ENCODE peak calls at places on chromosomes 3 and 15, in seven cellular contexts. P, S, D, H, T, V and I are unnamed samples.

GRCh38 chr3:71607364-71607763 is 23.8 kb upstream of the FOXP1 start:
- DNase-seq in P (no peak), S (no peak), D (no peak), H (no peak), T (no peak), V (no peak), I (no peak)

GRCh38 chr15:67127925-67128324 is 62.5 kb downstream of the SMAD3 start:
- DNase-seq in P (no peak), S (peak; percentile 91), D (no peak), H (no peak), T (peak; percentile 98), V (no peak), I (no peak)

GRCh38 chr3:51682079-51682478 is 11.0 kb downstream of the TEX264 start:
- DNase-seq in P (no peak), S (peak; percentile 81), D (peak; percentile 83), H (peak; percentile 59), T (peak; percentile 93), V (peak; percentile 81), I (peak; percentile 24)

GRCh38 chr3:78287085-78287484 is 1247.2 kb downstream of the ROBO2 start:
- DNase-seq in P (no peak), S (no peak), D (no peak), H (no peak), T (peak; percentile 9), V (no peak), I (no peak)

GRCh38 chr15:50675524-50676144 is 11.0 kb downstream of the TRPM7 start:
- DNase-seq in P (no peak), S (peak; percentile 52), D (peak; percentile 32), H (no peak), T (peak; percentile 53), V (no peak), I (no peak)

GRCh38 chr15:66622677-66623076 is 56.9 kb upstream of the LCTL start:
- DNase-seq in P (no peak), S (no peak), D (no peak), H (no peak), T (peak; percentile 53), V (no peak), I (no peak)

GRCh38 chr3:182609575-182610156 is 183.6 kb upstream of the ATP11B start:
- DNase-seq in P (no peak), S (no peak), D (no peak), H (no peak), T (no peak), V (no peak), I (no peak)

GRCh38 chr3:167671878-167672427 is 18.2 kb upstream of the WDR49 start:
- DNase-seq in P (no peak), S (no peak), D (no peak), H (no peak), T (no peak), V (no peak), I (no peak)

GRCh38 chr3:45002139-45002660 is 23.9 kb upstream of the CLEC3B start:
- DNase-seq in P (no peak), S (no peak), D (no peak), H (no peak), T (no peak), V (no peak), I (no peak)

GRCh38 chr3:21466491-21466890 is 284.5 kb downstream of the ZNF385D start:
- DNase-seq in P (no peak), S (no peak), D (no peak), H (no peak), T (peak; percentile 61), V (no peak), I (no peak)

GRCh38 chr3:102006812-102007485 is 157.6 kb downstream of the NFKBIZ start:
- DNase-seq in P (peak; percentile 60), S (peak; percentile 56), D (no peak), H (no peak), T (peak; percentile 95), V (peak; percentile 29), I (no peak)

GRCh38 chr3:194505791-194506415 is 19.1 kb upstream of the ATP13A3 start:
- DNase-seq in P (peak; percentile 51), S (no peak), D (no peak), H (no peak), T (no peak), V (no peak), I (no peak)

GRCh38 chr15:62492900-62493299 is 327.8 kb upstream of the C2CD4B start:
- DNase-seq in P (no peak), S (no peak), D (no peak), H (no peak), T (no peak), V (peak; percentile 40), I (no peak)

GRCh38 chr3:177523072-177523675 is 325.9 kb upstream of the TBL1XR1 start:
- DNase-seq in P (no peak), S (no peak), D (no peak), H (no peak), T (peak; percentile 47), V (no peak), I (no peak)

GRCh38 chr15:95520511-95520910 is 810.0 kb upstream of the NR2F2 start:
- DNase-seq in P (no peak), S (no peak), D (no peak), H (no peak), T (no peak), V (no peak), I (no peak)

GRCh38 chr3:134351421-134351820 is 22.8 kb downstream of the AMOTL2 start:
- DNase-seq in P (no peak), S (no peak), D (no peak), H (peak; percentile 78), T (peak; percentile 31), V (no peak), I (no peak)

GRCh38 chr3:73270839-73271483 is 209.5 kb downstream of the EBLN2 start:
- DNase-seq in P (no peak), S (no peak), D (no peak), H (peak; percentile 52), T (peak; percentile 34), V (no peak), I (no peak)

GRCh38 chr3:57160046-57160730 is 5.0 kb downstream of the IL17RD start:
- DNase-seq in P (no peak), S (no peak), D (no peak), H (no peak), T (no peak), V (peak; percentile 66), I (no peak)

GRCh38 chr3:159252772-159253384 is 451.0 kb downstream of the MFSD1 start:
- DNase-seq in P (no peak), S (peak; percentile 68), D (no peak), H (no peak), T (peak; percentile 74), V (no peak), I (no peak)

GRCh38 chr3:134205426-134205825 is 45.2 kb downstream of the RYK start:
- DNase-seq in P (no peak), S (no peak), D (no peak), H (no peak), T (no peak), V (no peak), I (no peak)

GRCh38 chr15:71011503-71012155 is 103.6 kb upstream of the THSD4 start:
- DNase-seq in P (no peak), S (peak; percentile 75), D (no peak), H (no peak), T (peak; percentile 83), V (no peak), I (no peak)

GRCh38 chr3:170338690-170339340 is 18.7 kb upstream of the SKIL start:
- DNase-seq in P (no peak), S (no peak), D (no peak), H (no peak), T (no peak), V (no peak), I (no peak)

GRCh38 chr3:175246766-175247165 is 387.6 kb downstream of the NAALADL2 start:
- DNase-seq in P (no peak), S (no peak), D (no peak), H (no peak), T (peak; percentile 4), V (no peak), I (no peak)

GRCh38 chr3:149701977-149702350 is 44.1 kb upstream of the WWTR1 start:
- DNase-seq in P (no peak), S (no peak), D (no peak), H (no peak), T (no peak), V (no peak), I (no peak)
- H3K27ac ChIP-seq in P (peak overlapping the region; percentile 23), S (no peak overlapping the region), D (peak overlapping the region; percentile 15), H (no peak overlapping the region), T (peak overlapping the region; percentile 94), V (no peak overlapping the region), I (no peak overlapping the region)

GRCh38 chr3:48597408-48597800 is 2.3 kb upstream of the COL7A1 start:
- DNase-seq in P (no peak), S (no peak), D (no peak), H (no peak), T (no peak), V (no peak), I (no peak)

GRCh38 chr3:48600711-48601621 is 5.8 kb upstream of the COL7A1 start:
- DNase-seq in P (no peak), S (no peak), D (no peak), H (no peak), T (no peak), V (no peak), I (no peak)

GRCh38 chr3:48598323-48599076 is 3.4 kb upstream of the COL7A1 start:
- DNase-seq in P (peak; percentile 69), S (peak; percentile 76), D (no peak), H (peak; percentile 91), T (peak; percentile 96), V (peak; percentile 77), I (no peak)

GRCh38 chr3:48599509-48600285 is 4.6 kb upstream of the COL7A1 start:
- DNase-seq in P (no peak), S (no peak), D (no peak), H (peak; percentile 45), T (no peak), V (no peak), I (no peak)

DNA sequence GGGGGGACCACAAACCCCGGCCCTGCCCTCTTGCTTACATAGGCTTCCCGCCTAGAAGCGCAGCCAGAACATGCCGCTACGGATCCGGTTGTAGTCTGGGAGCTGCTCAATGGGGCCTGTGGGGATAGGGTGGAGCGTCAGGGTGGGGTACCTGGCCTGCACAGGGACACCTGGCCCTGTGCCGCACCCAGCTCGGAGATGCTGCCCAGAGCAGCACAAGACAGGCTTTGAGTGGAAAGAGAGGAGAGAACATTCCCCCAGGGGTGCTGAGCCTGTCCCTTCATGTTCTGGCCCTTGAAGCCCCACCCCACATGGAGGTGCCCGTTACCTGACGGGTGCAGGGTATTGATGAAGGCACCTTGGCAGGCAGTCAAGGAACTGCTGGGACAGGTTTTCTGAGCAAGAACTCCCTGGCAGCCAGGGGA is 4.0 kb upstream of the COL7A1 start:
- DNase-seq in P (no peak), S (no peak), D (no peak), H (no peak), T (no peak), V (no peak), I (no peak)
- H3K27ac ChIP-seq in P (peak overlapping the region; percentile 95), S (peak overlapping the region; percentile 100), D (no peak overlapping the region), H (peak overlapping the region; percentile 94), T (peak overlapping the region; percentile 90), V (peak overlapping the region; percentile 93), I (peak overlapping the region; percentile 17)

DNA sequence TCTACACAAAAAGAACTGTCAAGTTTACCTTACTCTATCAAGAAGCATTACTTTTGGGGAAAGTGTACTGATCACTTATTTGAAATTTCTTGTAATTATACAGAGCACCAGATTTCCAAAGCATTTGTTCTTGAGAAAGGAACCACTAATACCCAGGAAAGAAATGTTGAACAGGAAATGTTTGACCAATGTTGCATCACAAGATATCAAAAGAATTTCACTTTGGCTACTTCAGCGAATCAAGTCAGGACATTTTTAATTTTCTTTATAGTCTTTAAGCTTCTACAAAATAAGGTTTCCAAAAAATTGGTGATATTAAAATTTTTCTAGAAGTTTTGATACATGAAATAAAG is 422.0 kb downstream of the MECOM start:
- DNase-seq in P (no peak), S (no peak), D (no peak), H (no peak), T (peak; percentile 60), V (no peak), I (no peak)
- H3K27ac ChIP-seq in P (peak overlapping the region; percentile 73), S (no peak overlapping the region), D (no peak overlapping the region), H (peak overlapping the region; percentile 47), T (peak overlapping the region; percentile 69), V (peak overlapping the region; percentile 59), I (no peak overlapping the region)

GRCh38 chr3:42704136-42704841 is 1.7 kb upstream of the HHATL start:
- DNase-seq in P (no peak), S (no peak), D (no peak), H (no peak), T (no peak), V (no peak), I (no peak)
- H3K27ac ChIP-seq in P (peak overlapping the region; percentile 98), S (no peak overlapping the region), D (no peak overlapping the region), H (peak overlapping the region; percentile 100), T (no peak overlapping the region), V (peak overlapping the region; percentile 97), I (peak overlapping the region; percentile 100)